ENCODE peak calls at places on chromosomes 11 and 22, in six cellular contexts. One of them, this sample, is unnamed.

GRCh38 chr11:554824-555499 is 5.6 kb downstream of the LMNTD2 start:
- DNase-seq in suprapubic skin: no peak
- DNase-seq in tibial nerve: no peak
- DNase-seq in ovary: no peak
- DNase-seq in HepG2: peak; percentile 44
- DNase-seq in sigmoid colon: no peak
- DNase-seq in this sample: peak; percentile 78

GRCh38 chr11:32307449-32307848 is 127.9 kb downstream of the WT1 start:
- DNase-seq in tibial nerve: no peak
- DNase-seq in sigmoid colon: no peak
- DNase-seq in suprapubic skin: no peak
- DNase-seq in HepG2: no peak
- DNase-seq in ovary: no peak
- DNase-seq in this sample: no peak

GRCh38 chr11:44468338-44468988 is 97.0 kb upstream of the CD82 start:
- DNase-seq in sigmoid colon: no peak
- DNase-seq in tibial nerve: no peak
- DNase-seq in suprapubic skin: no peak
- DNase-seq in ovary: no peak
- DNase-seq in HepG2: no peak
- DNase-seq in this sample: no peak

GRCh38 chr11:29641201-29641600 is 375.6 kb downstream of the KCNA4 start:
- DNase-seq in HepG2: no peak
- DNase-seq in ovary: no peak
- DNase-seq in sigmoid colon: no peak
- DNase-seq in suprapubic skin: no peak
- DNase-seq in tibial nerve: no peak
- DNase-seq in this sample: no peak

GRCh38 chr11:8719260-8720190 is 36.9 kb downstream of the RPL27A start:
- DNase-seq in HepG2: peak; percentile 48
- DNase-seq in suprapubic skin: no peak
- DNase-seq in tibial nerve: peak; percentile 41
- DNase-seq in ovary: peak; percentile 40
- DNase-seq in sigmoid colon: peak; percentile 92
- DNase-seq in this sample: no peak

GRCh38 chr11:27926981-27927481 is 180.9 kb downstream of the KIF18A start:
- DNase-seq in sigmoid colon: no peak
- DNase-seq in ovary: no peak
- DNase-seq in tibial nerve: no peak
- DNase-seq in suprapubic skin: no peak
- DNase-seq in HepG2: no peak
- DNase-seq in this sample: no peak

GRCh38 chr11:73185680-73186293 is 32.3 kb upstream of the P2RY2 start:
- DNase-seq in tibial nerve: no peak
- DNase-seq in suprapubic skin: no peak
- DNase-seq in ovary: no peak
- DNase-seq in HepG2: no peak
- DNase-seq in sigmoid colon: peak; percentile 49
- DNase-seq in this sample: peak; percentile 23

GRCh38 chr11:26276798-26277424 is 55.0 kb upstream of the ANO3 start:
- DNase-seq in tibial nerve: peak; percentile 64
- DNase-seq in sigmoid colon: peak; percentile 66
- DNase-seq in suprapubic skin: no peak
- DNase-seq in ovary: no peak
- DNase-seq in HepG2: peak; percentile 38
- DNase-seq in this sample: peak; percentile 44

GRCh38 chr22:30129636-30130035 is 49.4 kb downstream of the HORMAD2 start:
- DNase-seq in tibial nerve: no peak
- DNase-seq in suprapubic skin: no peak
- DNase-seq in ovary: no peak
- DNase-seq in HepG2: no peak
- DNase-seq in sigmoid colon: no peak
- DNase-seq in this sample: no peak

GRCh38 chr11:84612645-84613044 is 1014.5 kb downstream of the DLG2 start:
- DNase-seq in tibial nerve: no peak
- DNase-seq in sigmoid colon: no peak
- DNase-seq in HepG2: no peak
- DNase-seq in suprapubic skin: no peak
- DNase-seq in ovary: no peak
- DNase-seq in this sample: no peak

GRCh38 chr22:41448189-41448808 is 1.7 kb upstream of the TOB2 start:
- DNase-seq in sigmoid colon: peak; percentile 99
- DNase-seq in suprapubic skin: peak; percentile 98
- DNase-seq in tibial nerve: peak; percentile 95
- DNase-seq in ovary: peak; percentile 93
- DNase-seq in HepG2: peak; percentile 99
- DNase-seq in this sample: peak; percentile 96
- TF ChIP-seq EP300 in sigmoid colon: peak; percentile 92
- TF ChIP-seq EP300 in suprapubic skin: peak; percentile 61
- TF ChIP-seq EP300 in tibial nerve: peak; percentile 94
- TF ChIP-seq EP300 in ovary: peak; percentile 87
- TF ChIP-seq EP300 in HepG2: peak; percentile 51
- TF ChIP-seq EP300 in this sample: peak; percentile 90

DNA sequence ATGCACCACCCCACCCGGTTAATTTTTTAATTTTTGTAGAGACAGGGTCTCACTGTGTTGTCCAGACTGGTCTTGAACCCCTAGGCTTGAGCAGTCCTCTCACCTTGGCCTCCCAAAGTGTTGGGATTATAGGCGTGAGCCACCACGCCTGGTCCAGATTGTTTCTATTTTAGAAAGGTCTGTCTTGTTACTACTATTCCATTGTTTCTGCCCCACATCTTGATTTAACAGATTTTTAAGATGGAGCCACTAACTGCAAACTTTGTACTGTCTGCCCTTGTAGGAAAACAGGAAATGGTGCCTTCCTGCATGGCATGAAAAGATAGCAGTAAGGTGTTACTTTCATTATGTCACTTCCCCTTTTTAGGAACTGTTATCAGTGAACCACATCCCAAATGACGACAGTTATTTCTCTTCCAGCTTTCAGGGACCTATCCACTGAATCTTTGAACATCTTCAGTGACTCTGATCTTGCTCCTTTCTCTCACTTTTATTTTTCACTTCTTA is 23.2 kb downstream of the TAF1D start:
- DNase-seq in ovary: no peak
- DNase-seq in sigmoid colon: no peak
- DNase-seq in HepG2: no peak
- DNase-seq in suprapubic skin: no peak
- DNase-seq in tibial nerve: no peak
- DNase-seq in this sample: no peak
- TF ChIP-seq EP300 in ovary: no peak
- TF ChIP-seq EP300 in sigmoid colon: no peak
- TF ChIP-seq EP300 in HepG2: no peak
- TF ChIP-seq EP300 in suprapubic skin: no peak
- TF ChIP-seq EP300 in tibial nerve: no peak
- TF ChIP-seq EP300 in this sample: no peak

GRCh38 chr11:91156041-91156440 is 933.2 kb upstream of the CHORDC1 start:
- DNase-seq in sigmoid colon: no peak
- DNase-seq in HepG2: no peak
- DNase-seq in tibial nerve: no peak
- DNase-seq in suprapubic skin: no peak
- DNase-seq in ovary: no peak
- DNase-seq in this sample: no peak

GRCh38 chr11:91158297-91158696 is 935.4 kb upstream of the CHORDC1 start:
- DNase-seq in suprapubic skin: no peak
- DNase-seq in tibial nerve: no peak
- DNase-seq in HepG2: no peak
- DNase-seq in ovary: no peak
- DNase-seq in sigmoid colon: no peak
- DNase-seq in this sample: no peak

GRCh38 chr11:91160661-91161060 is 937.8 kb upstream of the CHORDC1 start:
- DNase-seq in tibial nerve: no peak
- DNase-seq in suprapubic skin: no peak
- DNase-seq in HepG2: no peak
- DNase-seq in sigmoid colon: no peak
- DNase-seq in ovary: no peak
- DNase-seq in this sample: no peak

GRCh38 chr11:91163619-91164451 is 941.0 kb upstream of the CHORDC1 start:
- DNase-seq in suprapubic skin: no peak
- DNase-seq in ovary: peak; percentile 8
- DNase-seq in sigmoid colon: no peak
- DNase-seq in HepG2: peak; percentile 2
- DNase-seq in tibial nerve: no peak
- DNase-seq in this sample: no peak

GRCh38 chr11:91158901-91159537 is 936.2 kb upstream of the CHORDC1 start:
- DNase-seq in suprapubic skin: no peak
- DNase-seq in HepG2: no peak
- DNase-seq in sigmoid colon: no peak
- DNase-seq in tibial nerve: no peak
- DNase-seq in ovary: no peak
- DNase-seq in this sample: no peak
- TF ChIP-seq EP300 in suprapubic skin: no peak
- TF ChIP-seq EP300 in HepG2: no peak
- TF ChIP-seq EP300 in sigmoid colon: no peak
- TF ChIP-seq EP300 in tibial nerve: no peak
- TF ChIP-seq EP300 in ovary: no peak
- TF ChIP-seq EP300 in this sample: no peak

GRCh38 chr11:57497303-57498247 is 17.9 kb downstream of the SLC43A1 start:
- DNase-seq in tibial nerve: no peak
- DNase-seq in ovary: no peak
- DNase-seq in HepG2: peak; percentile 91
- DNase-seq in suprapubic skin: no peak
- DNase-seq in sigmoid colon: no peak
- DNase-seq in this sample: no peak

GRCh38 chr11:57490456-57491248 is 24.9 kb downstream of the SLC43A1 start:
- DNase-seq in ovary: no peak
- DNase-seq in tibial nerve: no peak
- DNase-seq in sigmoid colon: no peak
- DNase-seq in suprapubic skin: no peak
- DNase-seq in HepG2: no peak
- DNase-seq in this sample: no peak

GRCh38 chr11:57491371-57492061 is 24.0 kb downstream of the SLC43A1 start:
- DNase-seq in ovary: no peak
- DNase-seq in sigmoid colon: no peak
- DNase-seq in tibial nerve: no peak
- DNase-seq in suprapubic skin: no peak
- DNase-seq in HepG2: peak; percentile 38
- DNase-seq in this sample: peak; percentile 50

GRCh38 chr11:57496109-57496820 is 19.2 kb downstream of the SLC43A1 start:
- DNase-seq in sigmoid colon: no peak
- DNase-seq in suprapubic skin: no peak
- DNase-seq in tibial nerve: no peak
- DNase-seq in ovary: no peak
- DNase-seq in HepG2: no peak
- DNase-seq in this sample: peak; percentile 51

DNA sequence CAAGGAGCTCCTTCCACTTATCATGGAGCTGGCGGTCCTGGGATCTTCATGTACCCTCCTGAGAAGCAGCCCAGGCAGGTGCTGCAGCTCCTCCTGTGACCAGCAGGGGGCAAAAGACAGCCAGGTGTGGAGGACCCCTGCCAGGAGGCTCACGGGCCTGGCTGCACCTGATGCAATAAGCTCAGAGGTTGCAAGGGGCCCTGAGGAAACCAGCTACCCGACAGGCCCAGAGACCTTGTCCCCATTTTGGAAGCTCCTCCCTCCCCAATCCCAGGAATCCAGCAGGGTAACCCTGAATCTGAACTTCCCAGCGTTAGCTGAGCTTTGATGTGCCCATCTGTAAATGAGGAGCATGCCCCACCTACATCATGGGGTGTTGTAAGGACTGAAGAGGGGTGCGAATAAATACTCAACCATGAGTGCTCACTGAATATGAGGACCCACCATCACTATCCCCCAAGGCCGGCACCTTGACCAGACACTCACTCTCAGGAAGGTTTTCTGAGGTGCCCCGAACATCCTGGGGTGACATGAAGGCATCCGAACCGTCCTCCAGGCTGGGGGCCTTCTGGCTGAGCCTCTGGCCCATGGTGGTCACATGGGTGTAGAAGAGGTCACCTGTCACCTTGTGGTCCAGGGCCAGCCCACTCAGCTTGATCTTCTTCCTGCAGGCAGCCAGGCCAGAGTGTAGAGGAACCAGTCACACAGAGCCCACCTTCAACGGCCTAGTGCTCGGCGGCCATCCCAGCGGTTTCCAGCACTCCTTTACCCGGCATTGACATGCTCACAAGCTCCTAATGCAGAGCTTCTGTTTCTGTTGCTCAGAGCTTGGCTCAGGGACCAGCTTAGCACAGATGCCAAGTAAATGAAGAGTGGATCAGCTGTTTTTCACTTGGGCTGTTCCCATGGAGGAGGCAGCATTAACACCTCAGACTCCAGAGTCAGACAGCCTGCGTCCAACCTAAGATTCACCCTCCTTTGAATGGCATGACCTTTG is 21.7 kb downstream of the SLC43A1 start:
- DNase-seq in sigmoid colon: peak; percentile 81
- DNase-seq in ovary: peak; percentile 54
- DNase-seq in HepG2: peak; percentile 73
- DNase-seq in suprapubic skin: no peak
- DNase-seq in tibial nerve: peak; percentile 57
- DNase-seq in this sample: peak; percentile 83
- TF ChIP-seq EP300 in sigmoid colon: no peak
- TF ChIP-seq EP300 in ovary: no peak
- TF ChIP-seq EP300 in HepG2: peak; percentile 68
- TF ChIP-seq EP300 in suprapubic skin: no peak
- TF ChIP-seq EP300 in tibial nerve: no peak
- TF ChIP-seq EP300 in this sample: no peak

GRCh38 chr11:66970808-66971442 is 4.2 kb upstream of the C11orf86 start:
- DNase-seq in sigmoid colon: peak; percentile 77
- DNase-seq in ovary: peak; percentile 36
- DNase-seq in tibial nerve: peak; percentile 66
- DNase-seq in HepG2: peak; percentile 95
- DNase-seq in suprapubic skin: no peak
- DNase-seq in this sample: no peak
- TF ChIP-seq EP300 in sigmoid colon: no peak
- TF ChIP-seq EP300 in ovary: peak; percentile 59
- TF ChIP-seq EP300 in tibial nerve: no peak
- TF ChIP-seq EP300 in HepG2: peak; percentile 60
- TF ChIP-seq EP300 in suprapubic skin: no peak
- TF ChIP-seq EP300 in this sample: no peak

DNA sequence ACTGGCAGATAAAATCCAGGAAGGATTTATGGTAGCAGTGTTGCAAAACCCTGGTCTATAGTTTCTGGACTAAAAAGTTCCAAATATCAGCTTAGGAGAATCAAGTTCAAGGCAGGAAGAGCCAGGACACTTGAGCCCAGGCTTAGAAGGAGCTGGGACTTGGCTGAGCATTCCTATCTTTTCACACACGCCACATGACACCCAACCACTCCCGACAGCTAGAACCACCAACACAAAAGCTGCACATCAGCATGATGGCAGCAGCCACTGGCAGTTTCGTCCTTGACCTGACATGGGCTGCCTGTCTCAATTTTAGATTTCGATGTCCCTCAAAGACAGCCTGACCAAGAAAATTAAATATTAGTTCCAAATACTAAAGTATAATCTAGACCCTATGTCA is 14.2 kb downstream of the LARGE2 start:
- DNase-seq in tibial nerve: no peak
- DNase-seq in HepG2: no peak
- DNase-seq in suprapubic skin: no peak
- DNase-seq in sigmoid colon: no peak
- DNase-seq in ovary: no peak
- DNase-seq in this sample: no peak
- TF ChIP-seq EP300 in tibial nerve: no peak
- TF ChIP-seq EP300 in HepG2: no peak
- TF ChIP-seq EP300 in suprapubic skin: no peak
- TF ChIP-seq EP300 in sigmoid colon: no peak
- TF ChIP-seq EP300 in ovary: no peak
- TF ChIP-seq EP300 in this sample: no peak

GRCh38 chr11:122069946-122070345 is 46.1 kb downstream of the BLID start:
- DNase-seq in suprapubic skin: peak; percentile 71
- DNase-seq in sigmoid colon: peak; percentile 80
- DNase-seq in HepG2: peak; percentile 7
- DNase-seq in ovary: peak; percentile 36
- DNase-seq in tibial nerve: peak; percentile 65
- DNase-seq in this sample: peak; percentile 28
- TF ChIP-seq EP300 in suprapubic skin: no peak
- TF ChIP-seq EP300 in sigmoid colon: no peak
- TF ChIP-seq EP300 in HepG2: no peak
- TF ChIP-seq EP300 in ovary: no peak
- TF ChIP-seq EP300 in tibial nerve: no peak
- TF ChIP-seq EP300 in this sample: no peak

GRCh38 chr22:19827341-19828034 is 27.2 kb downstream of the GNB1L start:
- DNase-seq in HepG2: no peak
- DNase-seq in sigmoid colon: peak; percentile 24
- DNase-seq in tibial nerve: no peak
- DNase-seq in ovary: no peak
- DNase-seq in suprapubic skin: no peak
- DNase-seq in this sample: no peak
- TF ChIP-seq EP300 in HepG2: no peak
- TF ChIP-seq EP300 in sigmoid colon: no peak
- TF ChIP-seq EP300 in tibial nerve: no peak
- TF ChIP-seq EP300 in ovary: no peak
- TF ChIP-seq EP300 in suprapubic skin: no peak
- TF ChIP-seq EP300 in this sample: no peak

This sample was measured in stomach.